ENCODE peak calls at places on chromosomes 2 and 18, in eight cellular contexts. Y is pancreas, T is astrocyte, C is A549, W is colonic mucosa, X is fibroblast of lung, H is lower lobe of right lung, F is BJ. Q is an unnamed sample.

GRCh38 chr2:25373269-25373981 is 31.7 kb upstream of the DNMT3A start:
- DNase-seq in T (no peak), C (no peak), F (no peak), W (peak; percentile 71), Y (peak; percentile 92), H (peak; percentile 68), X (no peak), Q (no peak)

GRCh38 chr2:120262150-120262549 is 9.5 kb downstream of the RALB start:
- DNase-seq in C (no peak), Y (no peak), T (no peak), W (no peak), H (no peak), X (no peak), F (no peak), Q (no peak)

GRCh38 chr2:118554616-118555015 is 292.8 kb downstream of the EN1 start:
- DNase-seq in C (no peak), H (no peak), F (no peak), X (peak; percentile 2), Y (no peak), T (no peak), W (no peak), Q (no peak)

GRCh38 chr2:237629739-237630138 is 2.4 kb downstream of the LRRFIP1 start:
- DNase-seq in T (peak; percentile 54), F (no peak), Y (no peak), X (no peak), C (no peak), W (no peak), H (no peak), Q (no peak)

GRCh38 chr2:219473511-219473910 is 25.2 kb upstream of the GMPPA start:
- DNase-seq in H (no peak), F (no peak), X (no peak), W (no peak), T (no peak), C (no peak), Y (no peak), Q (no peak)

GRCh38 chr18:76518543-76519155 is 23.6 kb upstream of the ZNF516 start:
- DNase-seq in F (no peak), T (no peak), X (peak; percentile 55), Y (no peak), W (peak; percentile 23), H (peak; percentile 59), C (no peak), Q (no peak)

GRCh38 chr18:7980136-7980535 is 413.0 kb downstream of the PTPRM start:
- DNase-seq in W (no peak), H (no peak), Y (no peak), F (no peak), C (no peak), X (no peak), T (no peak), Q (no peak)

GRCh38 chr2:202588647-202589581 is 45.9 kb upstream of the FAM117B start:
- DNase-seq in F (no peak), T (peak; percentile 36), H (peak; percentile 71), Y (peak; percentile 72), X (peak; percentile 72), W (peak; percentile 79), C (peak; percentile 76), Q (no peak)

GRCh38 chr2:106857882-106858478 is 28.0 kb downstream of the ST6GAL2 start:
- DNase-seq in Y (no peak), X (no peak), F (no peak), H (no peak), W (no peak), C (no peak), T (no peak), Q (no peak)

DNA sequence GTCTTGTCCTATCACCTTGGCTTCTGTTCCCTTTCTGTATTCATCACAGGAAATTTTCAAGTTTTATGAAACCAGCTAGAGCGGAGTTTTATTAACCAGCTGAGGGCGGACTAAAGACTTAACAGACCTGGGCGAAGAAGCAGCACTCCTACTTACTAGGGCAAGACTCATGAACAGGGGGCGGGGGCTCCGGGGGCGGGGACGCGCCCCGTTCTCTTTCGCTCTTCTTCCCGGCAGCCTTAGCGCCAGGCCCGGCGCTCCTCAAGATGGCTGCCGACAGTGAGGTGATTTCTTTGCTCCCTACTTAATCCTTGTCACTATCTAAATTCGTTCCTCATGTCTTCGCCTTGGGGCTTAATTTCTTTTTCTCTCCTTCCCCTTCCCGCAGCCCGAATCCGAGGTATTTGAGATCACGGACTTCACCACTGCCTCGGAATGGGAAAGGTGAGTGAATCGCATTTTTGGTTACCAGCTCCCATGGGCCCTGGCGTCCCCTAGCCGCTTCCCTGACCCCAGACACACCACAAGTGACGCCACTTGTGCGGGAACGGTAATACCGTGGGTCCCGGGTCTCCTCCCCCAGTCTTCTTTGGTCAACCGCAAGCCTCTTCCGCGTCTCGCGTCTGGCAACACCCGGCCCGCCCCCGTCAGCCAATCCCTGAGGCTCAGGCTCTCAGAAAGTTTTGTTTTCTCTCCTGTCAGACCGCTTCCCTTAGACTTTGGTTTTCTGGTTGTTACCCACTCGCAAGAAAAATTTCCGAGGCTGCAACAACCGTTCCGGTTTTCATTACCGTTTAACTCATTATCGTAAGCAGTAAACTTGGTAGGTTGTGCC is at the start of gene RAB3GAP1:
- DNase-seq in W (peak; percentile 85), F (peak; percentile 48), X (peak; percentile 83), H (peak; percentile 87), T (peak; percentile 80), Y (peak; percentile 65), C (peak; percentile 84), Q (peak; percentile 29)
- TF ChIP-seq CTCF in W (no peak), F (no peak), X (no peak), H (no peak), T (no peak), Y (no peak), C (no peak), Q (no peak)

GRCh38 chr18:58533771-58534170 is 95.1 kb downstream of the ALPK2 start:
- DNase-seq in H (no peak), Y (no peak), T (no peak), W (no peak), X (no peak), C (no peak), F (no peak), Q (no peak)

GRCh38 chr18:58532972-58533371 is 95.9 kb downstream of the ALPK2 start:
- DNase-seq in W (no peak), C (no peak), H (no peak), Y (no peak), F (no peak), T (no peak), X (no peak), Q (no peak)

GRCh38 chr18:58536187-58536516 is 92.7 kb downstream of the ALPK2 start:
- DNase-seq in Y (no peak), W (no peak), F (no peak), H (no peak), X (no peak), T (no peak), C (no peak), Q (no peak)

GRCh38 chr18:58535340-58536186 is 93.3 kb downstream of the ALPK2 start:
- DNase-seq in T (peak; percentile 70), C (no peak), X (no peak), Y (no peak), H (no peak), F (no peak), W (no peak), Q (no peak)

DNA sequence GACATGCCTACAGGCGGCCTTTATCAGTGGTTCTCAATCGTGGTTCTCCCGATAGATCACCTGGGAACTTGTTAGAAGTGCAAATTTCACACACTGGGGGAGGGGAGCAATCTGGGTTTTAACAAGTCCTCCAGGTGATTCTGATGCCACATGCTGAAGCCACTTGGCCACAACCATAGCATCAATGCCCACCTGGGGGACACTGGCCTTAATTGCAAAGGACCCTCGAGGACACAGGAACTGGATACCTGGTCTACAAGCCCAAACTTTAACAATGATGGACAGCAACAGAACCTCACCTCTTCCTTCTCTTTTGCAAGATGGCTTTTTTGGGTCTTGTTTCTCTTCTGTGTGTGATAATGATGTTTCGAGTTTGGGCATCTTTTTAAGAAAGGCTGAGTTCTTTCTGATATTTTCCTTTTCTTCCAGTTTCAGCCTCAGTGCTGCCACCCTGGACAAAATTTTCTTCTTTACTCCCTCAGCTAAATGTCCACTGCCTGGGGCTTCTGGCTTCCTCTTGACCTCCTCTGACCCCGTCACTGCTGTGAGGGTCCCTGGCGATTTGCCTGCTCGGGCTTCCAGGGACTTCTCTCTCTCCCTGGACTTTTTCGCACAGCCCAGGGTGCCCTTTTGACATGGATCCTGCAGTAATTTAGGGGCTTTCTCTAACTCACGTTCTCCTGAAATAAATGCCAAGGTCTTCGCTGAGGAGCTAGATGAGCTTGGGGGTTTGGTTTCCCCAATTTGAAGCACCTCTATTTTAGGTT is 94.2 kb downstream of the ALPK2 start:
- DNase-seq in Y (no peak), F (no peak), H (no peak), C (no peak), T (no peak), X (no peak), W (no peak), Q (no peak)
- H3K4me3 ChIP-seq in Y (no peak overlapping the region), F (no peak overlapping the region), H (no peak overlapping the region), C (no peak overlapping the region), T (no peak overlapping the region), X (no peak overlapping the region), W (no peak overlapping the region), Q (no peak overlapping the region)

GRCh38 chr2:53021285-53021684 is 746.3 kb upstream of the CHAC2 start:
- DNase-seq in H (no peak), X (peak; percentile 52), T (peak; percentile 60), Y (no peak), C (no peak), F (peak; percentile 31), W (no peak), Q (no peak)

GRCh38 chr2:53021828-53022227 is 745.8 kb upstream of the CHAC2 start:
- DNase-seq in X (no peak), W (no peak), F (no peak), H (no peak), Y (no peak), C (no peak), T (no peak), Q (no peak)

DNA sequence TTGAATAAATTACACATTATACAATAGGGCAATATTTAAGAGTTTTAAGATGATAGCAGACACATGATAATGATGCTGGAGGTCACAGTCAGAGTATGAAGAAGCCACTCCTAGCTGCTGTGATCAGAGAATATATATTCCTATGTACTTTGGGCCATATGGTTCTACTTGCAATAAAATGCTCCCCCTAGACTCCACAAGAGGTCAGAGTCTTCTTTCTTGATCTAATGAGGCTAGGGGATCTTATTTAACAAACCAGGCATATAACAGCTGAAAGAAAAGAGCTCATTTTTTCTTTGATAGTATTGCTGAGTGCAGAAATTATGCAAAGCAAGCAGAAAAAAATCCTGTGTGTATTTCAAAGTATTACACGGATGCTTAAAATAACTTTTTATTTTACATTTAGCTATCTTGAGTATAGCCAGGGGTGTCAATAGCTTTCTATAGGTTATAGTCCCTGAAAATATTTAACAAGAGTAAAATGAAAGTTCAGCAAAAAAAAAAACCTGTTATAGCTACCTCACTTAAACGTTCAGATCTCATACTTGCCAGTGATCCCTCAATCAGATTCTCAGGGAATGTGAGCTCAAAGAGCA is 748.7 kb upstream of the CHAC2 start:
- DNase-seq in X (peak; percentile 35), H (no peak), F (no peak), T (no peak), C (peak; percentile 14), Y (no peak), W (no peak), Q (no peak)
- TF ChIP-seq CTCF in X (peak; percentile 20), H (no peak), F (peak; percentile 17), T (peak; percentile 23), C (peak; percentile 20), Y (no peak), W (no peak), Q (peak; percentile 55)

DNA sequence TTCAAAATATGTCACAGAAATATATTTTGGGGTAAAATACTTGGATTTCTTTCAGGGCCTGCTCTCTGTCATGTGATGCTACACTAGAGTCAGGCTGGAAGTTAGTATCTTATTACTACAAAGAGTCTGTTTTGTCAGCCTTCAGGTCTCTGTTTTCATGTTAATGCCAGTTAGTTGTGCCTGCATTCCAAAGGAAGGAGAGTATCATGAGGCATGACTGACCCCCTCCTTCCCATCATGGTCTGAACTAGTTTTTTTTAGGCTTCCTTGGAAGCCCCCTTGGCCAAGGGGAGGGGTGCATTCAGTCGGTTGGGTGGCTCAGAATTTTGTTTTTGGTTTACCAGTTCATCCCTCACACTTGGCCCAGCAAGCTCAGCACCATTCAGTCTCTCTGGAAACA is 318.0 kb downstream of the ALK start:
- DNase-seq in W (no peak), X (no peak), H (no peak), Y (no peak), C (no peak), F (no peak), T (no peak), Q (no peak)
- H3K4me3 ChIP-seq in W (no peak overlapping the region), X (no peak overlapping the region), H (no peak overlapping the region), Y (no peak overlapping the region), C (no peak overlapping the region), F (no peak overlapping the region), T (no peak overlapping the region), Q (no peak overlapping the region)

Q was measured in epithelial cell of proximal tubule.